ENCODE peak calls at places on chromosome 19, in five cellular contexts. G is IMR-90, W is mesendoderm, F is H9, H is H1. A is an unnamed sample.
A peak's percentile ranks its signal among the peaks of the same experiment; 100 is the strongest.

GRCh38 chr19:45508931-45509691 is 1.8 kb downstream of the VASP start:
- DNase-seq in G (peak; percentile 66), W (peak; percentile 90), F (peak; percentile 88), H (no peak), A (peak; percentile 37)

GRCh38 chr19:29367701-29368306 is 154.9 kb upstream of the UQCRFS1 start:
- DNase-seq in G (no peak), W (no peak), F (peak; percentile 23), H (no peak), A (no peak)

GRCh38 chr19:46380690-46381089 is 32.7 kb downstream of the CCDC8 start:
- DNase-seq in G (no peak), W (no peak), F (no peak), H (no peak), A (no peak)

GRCh38 chr19:4303778-4304508 is 455 bp upstream of the FSD1 start:
- DNase-seq in G (no peak), W (no peak), F (no peak), H (no peak), A (no peak)

GRCh38 chr19:46345157-46345556 is 1.7 kb upstream of the PPP5C start:
- DNase-seq in G (no peak), W (no peak), F (no peak), H (no peak), A (no peak)

GRCh38 chr19:48203227-48203793 is 32.8 kb downstream of the ZSWIM9 start:
- DNase-seq in G (no peak), W (no peak), F (no peak), H (no peak), A (no peak)

GRCh38 chr19:13315495-13315894 is 165.3 kb downstream of the IER2 start:
- DNase-seq in G (no peak), W (no peak), F (no peak), H (no peak), A (no peak)

GRCh38 chr19:51123381-51124186 is 1.1 kb upstream of the SIGLEC9 start:
- DNase-seq in G (no peak), W (no peak), F (no peak), H (no peak), A (no peak)

GRCh38 chr19:6811906-6812305 is 39.4 kb downstream of the VAV1 start:
- DNase-seq in G (peak; percentile 39), W (peak; percentile 66), F (peak; percentile 38), H (no peak), A (no peak)

GRCh38 chr19:35216026-35216832 is 12.3 kb downstream of the FAM187B start:
- DNase-seq in G (no peak), W (no peak), F (no peak), H (no peak), A (no peak)

GRCh38 chr19:3207466-3208242 is 16.8 kb upstream of the CELF5 start:
- DNase-seq in G (no peak), W (peak; percentile 47), F (peak; percentile 77), H (no peak), A (no peak)

GRCh38 chr19:4494691-4495064 is 22.6 kb downstream of the HDGFL2 start:
- DNase-seq in G (no peak), W (no peak), F (no peak), H (no peak), A (no peak)

GRCh38 chr19:50158577-50158976 is 4.5 kb downstream of the IZUMO2 start:
- DNase-seq in G (no peak), W (no peak), F (no peak), H (no peak), A (no peak)

DNA sequence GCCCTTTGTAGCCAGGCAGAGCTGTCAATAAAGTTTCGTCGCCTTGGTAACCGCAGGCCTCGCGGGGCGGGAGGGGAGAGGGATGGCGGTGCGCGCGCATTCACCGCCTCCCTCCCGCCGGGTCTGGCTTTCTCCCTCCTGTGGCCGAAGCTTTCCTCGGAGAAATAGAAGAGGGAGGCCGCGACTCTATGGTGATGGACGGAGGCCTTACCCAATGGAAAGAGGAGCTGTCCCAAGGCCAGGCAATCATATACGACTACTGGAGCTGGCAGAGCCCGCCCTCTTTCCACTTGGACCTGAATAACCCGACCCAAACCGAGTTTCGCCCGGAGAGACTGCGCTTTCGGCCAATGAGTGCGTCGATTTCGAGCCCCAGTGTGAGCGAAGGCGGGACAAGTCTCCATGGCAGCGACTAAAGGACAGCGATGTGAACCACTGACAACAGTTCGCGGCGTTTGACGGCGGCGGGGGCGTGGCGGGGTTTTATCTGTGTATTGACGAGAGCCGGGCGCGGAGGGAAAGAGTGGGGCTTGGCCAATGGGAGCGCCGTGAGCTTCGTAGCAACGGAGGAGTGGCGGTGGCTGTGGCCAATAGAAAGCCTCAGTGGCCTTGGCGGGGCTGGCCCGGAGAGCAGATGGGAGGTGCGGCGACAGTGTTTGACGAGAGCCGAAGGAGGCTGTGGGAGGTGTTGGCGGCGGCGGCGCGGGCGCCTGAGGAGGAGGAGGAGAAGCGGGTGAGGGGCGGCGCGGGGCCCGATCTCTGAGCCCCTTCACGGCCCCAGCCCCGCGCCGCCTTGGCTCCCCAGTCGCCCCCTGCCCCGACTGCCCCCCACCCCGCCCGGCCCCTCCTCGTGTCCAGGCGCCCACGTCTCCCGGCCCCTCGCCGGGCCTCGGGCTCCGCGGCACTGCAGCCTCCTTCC is at the start of gene KMT5C:
- DNase-seq in G (peak; percentile 100), W (peak; percentile 100), F (peak; percentile 100), H (peak; percentile 100), A (peak; percentile 100)
- H2AK5ac ChIP-seq in G (peak within 1 kb of the TSS; percentile 79), W (peak within 1 kb of the TSS; percentile 98), F (no peak within 1 kb of the TSS), H (peak within 1 kb of the TSS; percentile 86), A (peak within 1 kb of the TSS; percentile 71)

GRCh38 chr19:38706792-38707511 is 37.3 kb downstream of the CAPN12 start:
- DNase-seq in G (no peak), W (peak; percentile 55), F (peak; percentile 48), H (no peak), A (no peak)
- H2AK5ac ChIP-seq in G (peak overlapping the region; percentile 32), W (no peak overlapping the region), F (no peak overlapping the region), H (no peak overlapping the region), A (no peak overlapping the region)

GRCh38 chr19:16373989-16374388 is 49.4 kb downstream of the KLF2 start:
- DNase-seq in G (no peak), W (no peak), F (no peak), H (no peak), A (no peak)
- H2AK5ac ChIP-seq in G (no peak overlapping the region), W (no peak overlapping the region), F (no peak overlapping the region), H (no peak overlapping the region), A (no peak overlapping the region)

DNA sequence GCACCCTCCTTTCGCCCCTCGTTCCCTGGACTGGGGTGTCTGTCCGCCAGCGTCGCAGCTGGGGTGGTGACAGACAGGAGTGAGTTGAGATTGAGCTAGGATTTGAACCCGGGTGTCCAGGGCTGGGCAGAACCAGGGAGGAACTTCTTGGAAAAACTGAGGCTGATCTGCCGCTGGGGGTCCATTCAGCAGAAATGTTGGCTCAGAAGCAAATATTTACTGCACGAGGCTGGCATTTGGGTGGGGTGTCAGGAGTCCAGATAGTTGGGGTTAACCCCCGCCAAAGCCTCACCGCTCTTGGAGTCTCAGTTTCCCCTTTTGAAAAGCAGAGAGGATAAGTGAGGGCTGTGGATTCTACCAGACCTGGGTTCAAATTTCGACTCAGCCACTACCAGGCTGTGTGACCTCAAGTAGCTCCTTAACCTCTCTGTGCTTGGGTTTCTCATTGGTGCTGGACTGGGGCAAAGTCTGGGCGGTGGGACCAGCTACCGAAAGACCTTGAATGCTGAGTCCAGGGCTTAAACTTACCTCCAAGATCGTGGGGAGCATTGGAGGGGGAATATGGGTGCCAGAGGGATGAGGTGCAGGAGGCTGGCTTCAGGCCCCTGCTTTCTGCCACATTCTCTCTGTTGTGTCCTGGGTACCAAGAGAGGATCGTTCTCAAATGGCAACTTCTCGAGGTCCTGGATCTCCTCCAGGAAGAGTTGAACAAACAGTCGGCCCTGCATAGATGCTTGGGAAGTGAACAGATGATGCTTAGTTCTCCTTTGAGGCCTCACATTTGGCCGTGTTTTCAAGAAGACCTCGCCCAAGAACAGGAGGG is 21.1 kb downstream of the MAST3 start:
- DNase-seq in G (peak; percentile 18), W (no peak), F (no peak), H (no peak), A (no peak)
- H2AK5ac ChIP-seq in G (peak overlapping the region; percentile 45), W (no peak overlapping the region), F (no peak overlapping the region), H (no peak overlapping the region), A (peak overlapping the region; percentile 23)

GRCh38 chr19:55324705-55325104 is 436 bp downstream of the TMEM150B start:
- DNase-seq in G (no peak), W (no peak), F (no peak), H (no peak), A (no peak)
- H2AK5ac ChIP-seq in G (no peak overlapping the region), W (no peak overlapping the region), F (no peak overlapping the region), H (no peak overlapping the region), A (no peak overlapping the region)

DNA sequence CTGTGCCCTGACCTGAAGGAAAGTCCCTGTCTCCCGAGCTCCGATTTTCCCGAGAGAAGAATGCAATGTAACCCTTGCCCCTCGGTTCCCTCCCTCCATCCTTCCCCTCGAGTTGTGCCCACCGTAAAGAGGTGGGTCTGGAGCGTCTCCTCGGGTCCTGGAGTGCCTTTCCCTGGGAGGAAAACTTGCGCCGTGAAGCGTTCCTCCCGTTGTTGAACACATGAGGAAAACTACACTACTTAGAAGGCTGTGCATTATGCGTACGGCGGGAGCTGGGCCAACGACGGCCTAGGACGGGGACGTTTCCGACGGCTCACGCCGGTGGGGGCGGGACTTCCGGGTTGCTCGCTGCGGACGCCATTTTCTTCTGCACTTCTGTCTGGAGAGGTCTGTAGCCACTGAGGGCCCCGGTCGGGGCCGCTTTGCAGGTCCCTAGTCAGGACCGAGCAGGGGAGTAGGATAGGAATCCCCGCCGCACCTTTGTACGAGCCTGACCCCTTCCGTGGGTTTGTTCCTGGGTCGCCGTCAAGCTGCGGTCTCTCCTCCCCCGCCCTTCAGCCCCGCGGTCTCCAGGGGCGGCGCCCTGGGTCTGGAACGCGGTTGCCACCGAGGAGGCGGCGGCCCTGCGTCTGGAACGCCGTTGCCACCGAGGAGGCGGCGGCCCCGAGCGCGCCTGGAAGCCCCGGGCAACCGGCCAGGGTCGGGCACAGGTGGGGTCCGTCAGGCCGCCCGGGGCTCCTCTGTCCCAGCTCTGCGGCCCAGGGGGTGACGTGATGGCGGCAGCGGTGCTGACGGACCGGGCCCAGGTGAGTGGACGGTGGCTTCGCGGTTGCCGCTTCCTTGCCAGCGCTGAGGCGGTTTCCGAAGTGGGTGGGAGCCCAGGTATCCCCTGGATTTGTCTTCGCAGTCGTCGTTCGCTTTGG is at the start of gene ZNF264:
- DNase-seq in G (peak; percentile 85), W (peak; percentile 88), F (peak; percentile 88), H (peak; percentile 19), A (peak; percentile 61)
- H2AK5ac ChIP-seq in G (peak within 1 kb of the TSS; percentile 67), W (no peak within 1 kb of the TSS), F (no peak within 1 kb of the TSS), H (no peak within 1 kb of the TSS), A (peak within 1 kb of the TSS; percentile 58)

GRCh38 chr19:10730932-10731331 is 13.1 kb downstream of the DNM2 start:
- DNase-seq in G (no peak), W (no peak), F (no peak), H (no peak), A (no peak)
- H2AK5ac ChIP-seq in G (no peak overlapping the region), W (no peak overlapping the region), F (no peak overlapping the region), H (no peak overlapping the region), A (peak overlapping the region; percentile 37)

GRCh38 chr19:16185925-16186234 is 670 bp downstream of the FAM32A start:
- DNase-seq in G (no peak), W (no peak), F (no peak), H (no peak), A (no peak)
- H2AK5ac ChIP-seq in G (no peak overlapping the region), W (no peak overlapping the region), F (no peak overlapping the region), H (no peak overlapping the region), A (no peak overlapping the region)

DNA sequence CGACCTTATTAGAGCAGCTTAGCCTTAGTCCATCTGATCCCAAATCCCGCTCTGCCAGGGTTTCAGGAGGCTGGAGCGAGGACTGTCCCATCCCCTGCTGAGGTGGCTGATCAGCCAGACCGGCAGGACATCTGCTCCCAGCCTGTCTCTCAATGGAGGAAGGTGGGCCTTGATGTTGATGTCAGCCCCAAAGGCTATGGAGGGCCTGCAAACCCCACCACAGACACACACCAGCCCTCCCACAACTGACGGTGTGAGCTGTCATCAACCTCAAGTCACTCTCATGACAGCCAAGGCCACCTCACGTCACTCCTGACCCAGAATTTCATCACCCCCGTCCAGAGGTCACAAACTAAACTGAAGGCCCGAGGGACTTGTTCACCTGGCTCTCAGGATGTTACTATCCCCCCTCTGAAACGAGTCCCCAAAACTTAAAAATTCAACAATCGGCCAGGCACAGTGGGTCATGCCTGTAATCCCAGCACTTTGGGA is 25.5 kb downstream of the RHPN2 start:
- DNase-seq in G (no peak), W (no peak), F (no peak), H (no peak), A (no peak)
- H2AK5ac ChIP-seq in G (no peak overlapping the region), W (no peak overlapping the region), F (no peak overlapping the region), H (no peak overlapping the region), A (no peak overlapping the region)